ENCODE peak calls at places on chromosomes 12 and 14, in four cellular contexts. L, M, R and N are unnamed samples.

GRCh38 chr12:128259556-128260070 is 7.4 kb upstream of the TMEM132C start:
- DNase-seq in L (no peak), M (no peak), R (no peak), N (peak)

GRCh38 chr12:100593490-100593889 is 20.0 kb downstream of the GAS2L3 start:
- DNase-seq in L (no peak), M (no peak), R (no peak), N (no peak)

GRCh38 chr14:101598159-101598558 is 36.9 kb downstream of the DIO3 start:
- DNase-seq in L (no peak), M (no peak), R (no peak), N (no peak)

GRCh38 chr12:12336049-12336411 is 14.0 kb downstream of the MANSC1 start:
- DNase-seq in L (no peak), M (no peak), R (no peak), N (no peak)

GRCh38 chr12:16266085-16266484 is 11.4 kb downstream of the SLC15A5 start:
- DNase-seq in L (no peak), M (no peak), R (no peak), N (no peak)

GRCh38 chr14:102508774-102509743 is 517 bp downstream of the ANKRD9 start:
- DNase-seq in L (no peak), M (no peak), R (peak), N (peak)

GRCh38 chr14:32611752-32612151 is 282.7 kb downstream of the AKAP6 start:
- DNase-seq in L (no peak), M (no peak), R (no peak), N (no peak)

GRCh38 chr14:79534703-79535353 is 676.5 kb downstream of the DIO2 start:
- DNase-seq in L (no peak), M (no peak), R (no peak), N (no peak)

GRCh38 chr14:21712039-21712438 is 38.4 kb upstream of the OR4E1 start:
- DNase-seq in L (no peak), M (no peak), R (peak), N (no peak)

GRCh38 chr14:56216631-56217379 is 98.6 kb downstream of the PELI2 start:
- DNase-seq in L (no peak), M (peak), R (no peak), N (no peak)

GRCh38 chr12:121932176-121932536 is 13.8 kb downstream of the CFAP251 start:
- DNase-seq in L (no peak), M (no peak), R (no peak), N (no peak)

GRCh38 chr12:99249543-99249942 is 398.0 kb upstream of the GARIN6 start:
- DNase-seq in L (no peak), M (no peak), R (no peak), N (no peak)

GRCh38 chr14:96088131-96088880 is 49.1 kb downstream of the C14orf132 start:
- DNase-seq in L (no peak), M (no peak), R (no peak), N (no peak)